ENCODE peak calls at places on chromosomes 4 and X, in ten cellular contexts. R is tibial artery, I is GM06990, Z is osteoblast, T is glutamatergic neuron, K is suprapubic skin, P is cardiac muscle cell, L is PC-9, N is cardiac fibroblast, M is RWPE1. G is an unnamed sample.

GRCh38 chr4:172356002-172356401 is 542.8 kb downstream of the GALNTL6 start:
- DNase-seq in M (no peak), N (no peak), Z (no peak), I (no peak), P (no peak), R (no peak), L (no peak), K (no peak), T (no peak), G (no peak)

GRCh38 chrX:132861076-132861475 is 97.4 kb downstream of the HS6ST2 start:
- DNase-seq in R (no peak), T (no peak), M (no peak), P (no peak), L (no peak), Z (no peak), K (no peak), N (no peak), I (no peak), G (no peak)

GRCh38 chr4:6542951-6543350 is 32.0 kb upstream of the MAN2B2 start:
- DNase-seq in T (peak), L (no peak), R (no peak), N (no peak), Z (no peak), M (no peak), K (no peak), I (no peak), P (no peak), G (no peak)

GRCh38 chr4:102334624-102335023 is 10.7 kb downstream of the SLC39A8 start:
- DNase-seq in R (no peak), Z (no peak), I (no peak), N (peak), L (no peak), P (no peak), M (no peak), T (no peak), K (no peak), G (no peak)

GRCh38 chr4:26590639-26591038 is 6.8 kb downstream of the TBC1D19 start:
- DNase-seq in Z (no peak), P (no peak), R (no peak), T (no peak), K (no peak), L (peak), N (peak), M (peak), I (no peak), G (no peak)

GRCh38 chr4:105946771-105947170 is 51.5 kb downstream of the NPNT start:
- DNase-seq in N (no peak), M (no peak), I (no peak), K (no peak), Z (no peak), L (no peak), T (no peak), P (no peak), R (no peak), G (no peak)

GRCh38 chr4:37490391-37491347 is 195.5 kb downstream of the RELL1 start:
- DNase-seq in Z (no peak), T (no peak), M (no peak), R (no peak), L (no peak), K (no peak), I (no peak), P (no peak), N (no peak), G (no peak)

GRCh38 chr4:179196511-179196910 is 1754.3 kb upstream of the AGA start:
- DNase-seq in M (no peak), I (no peak), T (peak), Z (no peak), K (no peak), R (no peak), P (peak), L (no peak), N (no peak), G (no peak)

GRCh38 chr4:8871417-8872401 is at the start of gene HMX1:
- DNase-seq in R (no peak), K (no peak), N (no peak), T (peak), M (peak), Z (peak), P (peak), I (no peak), L (no peak), G (no peak)

GRCh38 chr4:123304151-123305021 is 92.2 kb upstream of the SPRY1 start:
- DNase-seq in K (no peak), P (peak), I (peak), N (no peak), R (no peak), Z (no peak), M (no peak), L (no peak), T (peak), G (no peak)

GRCh38 chr4:38765391-38765790 is 17.4 kb downstream of the TLR10 start:
- DNase-seq in Z (peak), N (peak), L (no peak), K (no peak), I (no peak), P (no peak), R (no peak), T (no peak), M (no peak), G (no peak)

GRCh38 chr4:85061974-85062373 is 95.5 kb upstream of the WDFY3 start:
- DNase-seq in R (no peak), T (no peak), K (no peak), N (no peak), M (no peak), L (no peak), I (no peak), Z (no peak), P (no peak), G (no peak)

GRCh38 chrX:44731160-44731559 is 112.7 kb upstream of the DUSP21 start:
- DNase-seq in I (no peak), N (peak), R (no peak), P (no peak), L (no peak), M (peak), Z (no peak), K (no peak), T (no peak), G (no peak)

GRCh38 chr4:68366600-68366999 is 16.7 kb upstream of the YTHDC1 start:
- DNase-seq in P (no peak), N (no peak), L (no peak), R (no peak), Z (no peak), T (no peak), M (no peak), I (no peak), K (no peak), G (no peak)

GRCh38 chrX:20270557-20270880 is 3.8 kb upstream of the RPS6KA3 start:
- DNase-seq in R (no peak), T (no peak), I (no peak), L (no peak), P (no peak), K (no peak), N (peak), Z (peak), M (no peak), G (no peak)

GRCh38 chr4:187289371-187289770 is 565.7 kb upstream of the FAT1 start:
- DNase-seq in R (no peak), Z (no peak), M (no peak), L (no peak), N (peak), I (no peak), T (no peak), P (no peak), K (no peak), G (no peak)

GRCh38 chr4:45004847-45005565 is 278.6 kb upstream of the GNPDA2 start:
- DNase-seq in L (peak), M (no peak), I (no peak), P (no peak), Z (no peak), K (no peak), N (no peak), R (no peak), T (no peak), G (no peak)

GRCh38 chrX:68238568-68238967 is 194.7 kb downstream of the OPHN1 start:
- DNase-seq in R (no peak), Z (no peak), M (no peak), L (peak), P (no peak), T (peak), N (no peak), I (no peak), K (no peak), G (no peak)

GRCh38 chr4:53908661-53909078 is 155.7 kb downstream of the CHIC2 start:
- DNase-seq in K (no peak), L (peak), M (peak), N (peak), I (peak), Z (no peak), P (peak), T (no peak), R (no peak), G (peak)

GRCh38 chrX:9913041-9913440 is 54.1 kb upstream of the CLDN34 start:
- DNase-seq in K (peak), N (peak), T (no peak), Z (no peak), R (no peak), P (no peak), L (no peak), I (no peak), M (peak), G (no peak)

GRCh38 chr4:87399148-87399547 is 8.2 kb upstream of the HSD17B11 start:
- DNase-seq in M (no peak), P (peak), I (no peak), N (no peak), L (no peak), T (no peak), Z (no peak), R (no peak), K (no peak), G (no peak)

GRCh38 chrX:83511208-83511607 is 3.1 kb downstream of the POU3F4 start:
- DNase-seq in K (no peak), M (no peak), T (peak), Z (peak), I (no peak), R (no peak), N (no peak), L (no peak), P (peak), G (no peak)

GRCh38 chrX:45735571-45735970 is 534.9 kb upstream of the DIPK2B start:
- DNase-seq in K (no peak), R (no peak), M (no peak), L (no peak), N (peak), T (no peak), I (no peak), Z (peak), P (no peak), G (no peak)

GRCh38 chr4:90318208-90318607 is 191.0 kb downstream of the CCSER1 start:
- DNase-seq in R (no peak), N (peak), K (no peak), L (no peak), T (no peak), Z (peak), P (no peak), I (no peak), M (peak), G (no peak)

GRCh38 chr4:170109586-170110289 is 20.0 kb upstream of the AADAT start:
- DNase-seq in R (no peak), Z (no peak), P (no peak), M (no peak), I (no peak), T (no peak), K (no peak), L (no peak), N (peak), G (no peak)

GRCh38 chr4:102759835-102760644 is 728 bp downstream of the MANBA start:
- DNase-seq in N (peak), L (peak), R (peak), T (no peak), I (no peak), Z (peak), K (no peak), M (peak), P (peak), G (peak)

GRCh38 chr4:73770917-73771316 is 30.5 kb downstream of the CXCL8 start:
- DNase-seq in Z (no peak), P (no peak), R (no peak), L (no peak), K (no peak), I (no peak), T (no peak), N (no peak), M (no peak), G (no peak)

GRCh38 chrX:106177106-106177981 is 9.2 kb downstream of the PWWP3B start:
- DNase-seq in M (no peak), L (no peak), K (no peak), N (peak), I (no peak), R (no peak), P (peak), Z (no peak), T (peak), G (no peak)

GRCh38 chr4:120524237-120524636 is 398.3 kb downstream of the PRDM5 start:
- DNase-seq in L (no peak), K (no peak), P (no peak), I (no peak), T (no peak), M (no peak), N (no peak), Z (no peak), R (no peak), G (no peak)

GRCh38 chr4:36392049-36392448 is 110.6 kb downstream of the DTHD1 start:
- DNase-seq in P (no peak), L (no peak), K (no peak), N (no peak), M (peak), R (no peak), T (no peak), I (no peak), Z (no peak), G (no peak)

GRCh38 chr4:56183344-56183959 is 203.8 kb downstream of the AASDH start:
- DNase-seq in Z (no peak), N (no peak), R (no peak), I (peak), P (no peak), T (no peak), M (no peak), K (no peak), L (no peak), G (peak)

GRCh38 chr4:170248576-170248975 is 158.8 kb upstream of the AADAT start:
- DNase-seq in K (no peak), L (no peak), I (no peak), T (no peak), Z (no peak), N (no peak), M (peak), R (no peak), P (no peak), G (no peak)

GRCh38 chrX:126697091-126697490 is 122.4 kb upstream of the PRR32 start:
- DNase-seq in P (no peak), N (no peak), M (no peak), I (no peak), R (no peak), T (no peak), K (no peak), Z (no peak), L (no peak), G (no peak)

GRCh38 chrX:41449615-41450014 is 2.5 kb downstream of the NYX start:
- DNase-seq in N (peak), T (no peak), K (no peak), M (no peak), P (peak), R (no peak), L (no peak), Z (no peak), I (no peak), G (no peak)

GRCh38 chr4:5746829-5747745 is 36.1 kb downstream of the EVC start:
- DNase-seq in T (no peak), L (no peak), K (no peak), N (peak), I (no peak), M (no peak), R (peak), P (no peak), Z (no peak), G (no peak)

GRCh38 chr4:173835863-173836262 is 305.8 kb upstream of the HAND2 start:
- DNase-seq in P (peak), R (no peak), K (no peak), N (peak), T (no peak), I (no peak), L (no peak), Z (peak), M (no peak), G (no peak)

GRCh38 chr4:53712326-53712725 is 121.0 kb upstream of the LNX1 start:
- DNase-seq in M (no peak), K (no peak), R (no peak), Z (no peak), L (no peak), I (no peak), P (peak), T (no peak), N (no peak), G (no peak)

DNA sequence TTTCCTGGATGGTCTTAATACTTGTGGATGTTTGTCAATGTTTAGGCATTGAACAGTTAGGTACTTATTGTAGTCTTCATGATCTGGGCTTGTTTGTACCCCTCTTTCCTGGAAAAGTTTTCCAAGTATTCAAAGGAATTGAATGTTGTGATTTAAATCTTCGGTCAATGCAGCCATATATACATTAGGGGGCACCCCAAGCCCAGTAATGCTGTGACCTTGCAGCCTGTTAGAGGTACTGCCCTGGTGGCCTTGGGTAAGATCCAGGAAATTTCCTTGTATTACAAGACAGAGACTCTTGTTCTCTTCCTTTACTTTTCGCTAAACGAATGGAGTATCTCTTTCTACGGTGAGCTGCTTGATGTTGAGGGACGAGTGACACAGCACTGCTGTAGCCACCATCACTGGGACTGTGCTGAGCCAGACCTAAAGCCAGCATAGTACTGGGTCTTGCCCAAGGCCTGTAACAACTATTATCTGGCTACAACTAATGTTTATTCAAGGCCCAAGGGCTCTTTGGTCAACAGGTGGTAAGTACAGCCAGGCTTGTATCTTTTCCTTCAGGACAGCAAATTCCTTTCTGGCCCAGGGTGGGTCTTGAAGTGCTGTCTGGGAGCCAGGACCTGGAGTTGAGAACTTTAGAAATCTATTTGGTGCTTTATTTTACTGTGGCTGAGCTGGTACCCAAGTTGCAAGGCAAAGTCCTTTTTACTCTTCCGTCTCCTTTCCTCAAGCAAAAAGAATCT is 118.3 kb upstream of the ATOH1 start:
- DNase-seq in M (no peak), R (no peak), K (no peak), L (no peak), P (peak), Z (no peak), N (no peak), T (peak), I (no peak), G (no peak)
- TF ChIP-seq CTCF in M (no peak), R (no peak), K (no peak), L (peak), P (no peak), Z (no peak), N (no peak), T (peak), I (peak), G (peak)

GRCh38 chrX:28638775-28639174 is 51.5 kb downstream of the IL1RAPL1 start:
- DNase-seq in N (no peak), Z (no peak), P (no peak), I (no peak), R (no peak), T (no peak), L (no peak), M (no peak), K (no peak), G (no peak)

GRCh38 chrX:28639502-28639901 is 52.3 kb downstream of the IL1RAPL1 start:
- DNase-seq in I (no peak), T (no peak), L (no peak), Z (no peak), M (peak), N (no peak), R (no peak), P (no peak), K (no peak), G (no peak)
- TF ChIP-seq CTCF in I (no peak), T (no peak), L (no peak), Z (no peak), M (no peak), N (no peak), R (no peak), P (no peak), K (no peak), G (no peak)

GRCh38 chr4:93199492-93199891 is 629.1 kb upstream of the ATOH1 start:
- DNase-seq in I (no peak), P (peak), R (no peak), L (no peak), T (no peak), Z (peak), M (peak), K (no peak), N (peak), G (peak)
- TF ChIP-seq CTCF in I (peak), P (peak), R (no peak), L (peak), T (peak), Z (no peak), M (peak), K (peak), N (peak), G (peak)

GRCh38 chr4:71050809-71051208 is 57.4 kb downstream of the DCK start:
- DNase-seq in L (no peak), K (no peak), I (no peak), T (no peak), M (peak), P (no peak), R (no peak), Z (peak), N (peak), G (no peak)
- TF ChIP-seq CTCF in L (no peak), K (no peak), I (no peak), T (no peak), M (no peak), P (no peak), R (no peak), Z (peak), N (no peak), G (no peak)